ENCODE peak calls at places on chromosomes 11 and 22, in ten cellular contexts. N is body of pancreas, B is astrocyte, I is Panc1, G is prostate gland, K is stomach, M is heart left ventricle, P is RWPE1, L is fibroblast of lung, Y is neural progenitor cell. Q is an unnamed sample.

GRCh38 chr22:48746789-48747425 is 1080.8 kb downstream of the BRD1 start:
- DNase-seq in I (no peak), M (peak; percentile 1), B (no peak), G (peak; percentile 2), L (no peak), N (no peak), K (peak; percentile 14), Y (no peak), P (no peak), Q (no peak)

GRCh38 chr22:47307326-47307725 is 544.9 kb downstream of the TBC1D22A start:
- DNase-seq in M (peak; percentile 0), B (no peak), G (no peak), L (peak; percentile 29), I (no peak), N (no peak), Y (no peak), K (no peak), P (peak; percentile 6), Q (peak; percentile 51)

GRCh38 chr11:75275581-75275980 is 35.0 kb downstream of the TPBGL start:
- DNase-seq in I (no peak), N (peak; percentile 55), Y (no peak), K (peak; percentile 57), M (peak; percentile 49), B (no peak), P (no peak), G (no peak), L (no peak), Q (no peak)

GRCh38 chr11:8095356-8095755 is 14.3 kb downstream of the TUB start:
- DNase-seq in B (no peak), M (peak; percentile 3), G (no peak), I (no peak), N (no peak), K (peak; percentile 5), P (no peak), L (no peak), Y (no peak), Q (no peak)

GRCh38 chr11:66090288-66090687 is 20.2 kb downstream of the PACS1 start:
- DNase-seq in I (no peak), B (no peak), G (no peak), Y (no peak), K (no peak), P (no peak), N (no peak), L (no peak), M (no peak), Q (no peak)

GRCh38 chr22:42281706-42282251 is 11.3 kb upstream of the TCF20 start:
- DNase-seq in Y (no peak), M (no peak), I (no peak), N (no peak), G (no peak), K (no peak), B (no peak), L (no peak), P (no peak), Q (no peak)

GRCh38 chr11:33128739-33129138 is 32.5 kb downstream of the CSTF3 start:
- DNase-seq in K (no peak), B (no peak), Y (no peak), G (peak; percentile 21), P (no peak), M (no peak), L (no peak), N (no peak), I (no peak), Q (peak; percentile 61)

GRCh38 chr11:27354359-27354965 is 8.6 kb downstream of the CCDC34 start:
- DNase-seq in P (no peak), Y (no peak), M (no peak), G (no peak), N (no peak), K (no peak), I (no peak), L (no peak), B (no peak), Q (no peak)

GRCh38 chr11:93024376-93024775 is 54.9 kb downstream of the MTNR1B start:
- DNase-seq in B (no peak), Y (no peak), K (no peak), P (no peak), I (no peak), N (no peak), L (peak; percentile 32), M (no peak), G (no peak), Q (no peak)

GRCh38 chr22:37806409-37807338 is 1.1 kb upstream of the GCAT start:
- DNase-seq in P (no peak), G (no peak), M (no peak), I (no peak), N (peak; percentile 49), B (peak; percentile 31), Y (peak; percentile 49), K (peak; percentile 38), L (peak; percentile 52), Q (peak; percentile 49)

GRCh38 chr22:29375436-29376076 is 12.8 kb downstream of the AP1B1 start:
- DNase-seq in L (no peak), P (no peak), B (no peak), G (no peak), K (no peak), I (no peak), Y (no peak), M (no peak), N (no peak), Q (no peak)

GRCh38 chr11:18704045-18704645 is 5.6 kb downstream of the TMEM86A start:
- DNase-seq in L (no peak), Y (no peak), I (no peak), P (no peak), M (no peak), N (no peak), B (no peak), K (no peak), G (no peak), Q (no peak)

GRCh38 chr22:45957826-45958225 is 19.1 kb downstream of the WNT7B start:
- DNase-seq in M (no peak), P (no peak), N (no peak), Y (no peak), I (no peak), L (no peak), B (no peak), K (no peak), G (no peak), Q (no peak)

GRCh38 chr11:9160166-9160565 is 68.8 kb upstream of the SCUBE2 start:
- DNase-seq in M (no peak), N (no peak), I (no peak), L (no peak), K (no peak), G (no peak), Y (no peak), P (no peak), B (no peak), Q (no peak)

DNA sequence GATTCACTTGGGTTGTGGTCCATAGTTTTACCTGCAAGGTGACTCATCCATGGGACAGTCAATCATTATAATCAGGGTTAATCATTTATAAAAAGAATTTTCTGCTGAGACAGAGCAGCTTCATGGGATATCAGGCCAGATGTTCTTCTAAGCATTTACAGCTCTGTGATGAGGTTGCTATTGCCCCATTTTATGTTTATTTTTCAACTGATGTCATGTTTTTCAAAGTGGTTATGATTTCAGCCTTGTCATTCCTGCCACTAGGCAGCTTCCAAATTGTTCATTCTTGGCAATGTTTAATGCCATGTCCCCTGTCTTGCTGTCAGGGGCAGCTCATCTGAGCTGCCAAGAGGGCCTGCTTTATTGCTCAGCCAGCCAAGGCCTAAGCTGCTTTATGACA is 35.9 kb upstream of the ZBED5 start:
- DNase-seq in G (no peak), Y (no peak), M (no peak), N (no peak), I (no peak), P (no peak), K (no peak), B (peak; percentile 32), L (peak; percentile 54), Q (peak; percentile 65)
- TF ChIP-seq CTCF in G (no peak), Y (no peak), M (no peak), N (peak; percentile 42), I (no peak), P (no peak), K (no peak), B (peak; percentile 40), L (peak; percentile 53), Q (peak; percentile 39)

GRCh38 chr22:36069368-36069767 is 40.7 kb upstream of the RBFOX2 start:
- DNase-seq in M (no peak), G (no peak), I (no peak), K (no peak), Y (no peak), B (no peak), P (no peak), L (no peak), N (peak; percentile 93), Q (no peak)
- H3K27ac ChIP-seq in M (no peak overlapping the region), G (no peak overlapping the region), I (no peak overlapping the region), K (no peak overlapping the region), Y (no peak overlapping the region), B (no peak overlapping the region), P (no peak overlapping the region), L (no peak overlapping the region), N (peak overlapping the region; percentile 79), Q (no peak overlapping the region)

GRCh38 chr22:20177217-20177911 is 26.5 kb upstream of the CCDC188 start:
- DNase-seq in L (no peak), N (no peak), P (no peak), Y (no peak), M (no peak), G (no peak), K (no peak), B (no peak), I (no peak), Q (no peak)

GRCh38 chr22:20174785-20175596 is 24.1 kb upstream of the CCDC188 start:
- DNase-seq in L (peak; percentile 15), N (no peak), G (no peak), K (no peak), M (no peak), B (no peak), P (peak; percentile 10), I (no peak), Y (peak; percentile 62), Q (no peak)

GRCh38 chr22:20173720-20174119 is 22.9 kb upstream of the CCDC188 start:
- DNase-seq in M (no peak), B (no peak), K (no peak), I (no peak), N (no peak), Y (peak; percentile 31), P (no peak), L (no peak), G (no peak), Q (no peak)

GRCh38 chr22:20176421-20177060 is 25.7 kb upstream of the CCDC188 start:
- DNase-seq in N (no peak), Y (no peak), B (no peak), L (no peak), K (no peak), M (no peak), G (no peak), I (no peak), P (no peak), Q (no peak)

DNA sequence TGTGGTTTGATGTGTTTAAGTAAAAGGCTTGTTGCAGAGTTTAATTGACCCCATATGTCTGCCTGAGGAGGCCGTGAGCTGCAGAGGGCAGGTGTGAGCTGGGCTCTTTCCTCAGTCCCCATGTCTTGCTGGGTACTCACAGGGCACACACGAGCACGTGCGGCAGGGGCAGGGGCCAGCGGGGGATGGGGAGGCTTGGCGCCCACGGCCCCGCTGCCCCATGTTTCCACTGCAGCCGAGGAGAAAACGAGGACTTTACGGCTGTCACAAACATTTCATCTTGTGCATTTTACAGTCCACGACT is 24.7 kb upstream of the CCDC188 start:
- DNase-seq in L (peak; percentile 16), B (peak; percentile 4), I (no peak), Y (no peak), P (no peak), N (no peak), K (no peak), M (no peak), G (no peak), Q (no peak)
- TF ChIP-seq CTCF in L (no peak), B (no peak), I (no peak), Y (no peak), P (no peak), N (no peak), K (no peak), M (no peak), G (no peak), Q (no peak)

GRCh38 chr11:10933455-10934292 is 75.8 kb upstream of the ZBED5 start:
- DNase-seq in L (peak; percentile 89), Y (peak; percentile 95), G (peak; percentile 91), B (peak; percentile 86), M (peak; percentile 90), N (peak; percentile 96), K (peak; percentile 90), P (peak; percentile 92), I (peak; percentile 96), Q (peak; percentile 92)
- H3K27ac ChIP-seq in L (no peak overlapping the region), Y (no peak overlapping the region), G (peak overlapping the region; percentile 81), B (peak overlapping the region; percentile 69), M (peak overlapping the region; percentile 80), N (peak overlapping the region; percentile 69), K (peak overlapping the region; percentile 75), P (peak overlapping the region; percentile 83), I (peak overlapping the region; percentile 93), Q (peak overlapping the region; percentile 39)

Q was measured in PC-3.